ENCODE peak calls at places on chromosome 2, in four cellular contexts. Z is K562, T is H1, P is HepG2. H is an unnamed sample.

GRCh38 chr2:222982909-222983265 is 69.1 kb upstream of the KCNE4 start:
- DNase-seq in Z (no peak), T (no peak), P (no peak), H (no peak)

GRCh38 chr2:236887519-236887918 is 198.2 kb upstream of the COPS8 start:
- DNase-seq in Z (no peak), T (peak), P (no peak), H (no peak)

GRCh38 chr2:189799531-189799930 is 15.3 kb downstream of the PMS1 start:
- DNase-seq in Z (no peak), T (no peak), P (no peak), H (no peak)

GRCh38 chr2:138716183-138716582 is 64.0 kb downstream of the NXPH2 start:
- DNase-seq in Z (peak), T (no peak), P (no peak), H (no peak)

GRCh38 chr2:152407204-152407721 is 72.3 kb downstream of the FMNL2 start:
- DNase-seq in Z (peak), T (peak), P (no peak), H (peak)

GRCh38 chr2:28269019-28269784 is 123.5 kb upstream of the FOSL2 start:
- DNase-seq in Z (peak), T (no peak), P (peak), H (no peak)

GRCh38 chr2:200159366-200159720 is 147.2 kb upstream of the SPATS2L start:
- DNase-seq in Z (no peak), T (no peak), P (no peak), H (no peak)

GRCh38 chr2:178761759-178762371 is 45.4 kb downstream of the TTN start:
- DNase-seq in Z (peak), T (no peak), P (peak), H (peak)

GRCh38 chr2:42040643-42041277 is 7.1 kb upstream of the PKDCC start:
- DNase-seq in Z (no peak), T (no peak), P (no peak), H (no peak)

GRCh38 chr2:238187618-238188548 is 15.6 kb downstream of the ILKAP start:
- DNase-seq in Z (no peak), T (no peak), P (no peak), H (no peak)

GRCh38 chr2:188787002-188787660 is 187.0 kb upstream of the COL3A1 start:
- DNase-seq in Z (no peak), T (no peak), P (no peak), H (no peak)

GRCh38 chr2:40511661-40512213 is 59.8 kb upstream of the SLC8A1 start:
- DNase-seq in Z (no peak), T (no peak), P (no peak), H (no peak)

GRCh38 chr2:36367497-36368353 is 12.1 kb downstream of the CRIM1 start:
- DNase-seq in Z (no peak), T (no peak), P (peak), H (no peak)

GRCh38 chr2:101818531-101819451 is 121.3 kb downstream of the MAP4K4 start:
- DNase-seq in Z (no peak), T (no peak), P (peak), H (no peak)

GRCh38 chr2:240466579-240467148 is 31.2 kb downstream of the GPC1 start:
- DNase-seq in Z (no peak), T (peak), P (no peak), H (no peak)

GRCh38 chr2:238125127-238125885 is 13.2 kb upstream of the KLHL30 start:
- DNase-seq in Z (no peak), T (no peak), P (no peak), H (no peak)

GRCh38 chr2:189654641-189655040 is 6.6 kb upstream of the ASNSD1 start:
- DNase-seq in Z (no peak), T (no peak), P (no peak), H (no peak)

GRCh38 chr2:152200562-152201465 is 25.3 kb upstream of the STAM2 start:
- DNase-seq in Z (peak), T (no peak), P (peak), H (no peak)

GRCh38 chr2:47250576-47251403 is 95.7 kb upstream of the STPG4 start:
- DNase-seq in Z (peak), T (no peak), P (no peak), H (no peak)

GRCh38 chr2:16537347-16537746 is 128.3 kb downstream of the CYRIA start:
- DNase-seq in Z (no peak), T (no peak), P (no peak), H (no peak)

GRCh38 chr2:134369220-134369902 is 115.5 kb downstream of the MGAT5 start:
- DNase-seq in Z (no peak), T (no peak), P (no peak), H (no peak)

GRCh38 chr2:26530696-26531095 is 52.8 kb upstream of the OTOF start:
- DNase-seq in Z (no peak), T (no peak), P (no peak), H (no peak)

GRCh38 chr2:56008661-56009411 is 85.3 kb upstream of the EFEMP1 start:
- DNase-seq in Z (no peak), T (peak), P (no peak), H (no peak)

GRCh38 chr2:100242416-100242815 is 79.9 kb downstream of the LONRF2 start:
- DNase-seq in Z (no peak), T (no peak), P (no peak), H (no peak)

GRCh38 chr2:217972490-217972889 is 30.3 kb downstream of the TNS1 start:
- DNase-seq in Z (no peak), T (no peak), P (no peak), H (no peak)

GRCh38 chr2:102585704-102586404 is 33.5 kb upstream of the SLC9A2 start:
- DNase-seq in Z (peak), T (no peak), P (no peak), H (no peak)

GRCh38 chr2:46548103-46548486 is 68.7 kb downstream of the TMEM247 start:
- DNase-seq in Z (no peak), T (no peak), P (no peak), H (no peak)

GRCh38 chr2:97706112-97706511 is 7.3 kb upstream of the ZAP70 start:
- DNase-seq in Z (no peak), T (peak), P (no peak), H (no peak)

GRCh38 chr2:12765203-12765602 is 48.5 kb downstream of the TRIB2 start:
- DNase-seq in Z (no peak), T (no peak), P (no peak), H (no peak)

GRCh38 chr2:191907545-191907944 is 60.7 kb upstream of the CAVIN2 start:
- DNase-seq in Z (no peak), T (no peak), P (peak), H (no peak)
- TF ChIP-seq ZNF274 in Z (no peak), T (no peak), P (no peak), H (no peak)

GRCh38 chr2:32801741-32802140 is 145.0 kb upstream of the LTBP1 start:
- DNase-seq in Z (no peak), T (no peak), P (no peak), H (no peak)
- TF ChIP-seq CREB1 in Z (no peak), T (no peak), P (no peak), H (no peak)

GRCh38 chr2:109423556-109424359 is 190.0 kb downstream of the SEPTIN10 start:
- DNase-seq in Z (no peak), T (no peak), P (no peak), H (no peak)
- TF ChIP-seq ZNF274 in Z (no peak), T (no peak), P (no peak), H (no peak)

GRCh38 chr2:135663148-135663700 is 78.4 kb upstream of the UBXN4 start:
- DNase-seq in Z (no peak), T (no peak), P (no peak), H (no peak)

GRCh38 chr2:135662088-135662487 is 79.6 kb upstream of the UBXN4 start:
- DNase-seq in Z (peak), T (no peak), P (no peak), H (no peak)

DNA sequence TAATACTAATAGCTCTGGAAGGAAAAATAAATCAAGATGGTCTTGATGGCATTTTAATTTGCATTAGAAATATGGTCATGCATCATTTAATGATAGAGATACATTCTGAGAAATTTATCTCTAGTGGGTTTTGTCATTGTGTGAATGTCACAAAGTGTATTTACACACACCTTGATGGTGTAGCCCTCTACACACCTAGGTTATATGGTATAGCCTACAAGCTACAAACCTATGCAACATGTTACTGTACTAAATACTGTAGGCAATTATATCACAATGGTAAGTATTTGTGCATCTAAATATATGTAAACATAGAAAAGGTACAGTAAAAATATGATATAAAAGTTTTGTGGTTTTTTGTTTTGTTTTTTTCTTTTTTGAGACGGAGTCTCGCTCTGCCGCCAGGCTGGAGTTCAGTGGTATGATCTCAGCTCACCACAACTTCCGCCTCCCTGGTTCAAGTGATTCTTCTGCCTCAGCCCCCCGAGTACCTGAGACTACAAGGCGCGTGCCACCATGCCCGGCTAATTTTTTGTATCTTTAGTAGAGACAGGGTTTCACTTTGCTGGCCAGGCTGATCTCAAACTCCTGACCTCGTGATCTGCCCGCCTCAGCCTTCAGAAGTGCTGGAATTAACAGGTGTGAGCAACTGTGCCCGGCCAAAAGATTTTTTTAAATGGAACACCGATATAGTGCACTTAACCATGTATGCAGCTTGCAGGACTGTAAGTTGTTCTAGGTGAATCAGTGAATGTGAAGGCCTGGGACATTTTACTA is 83.7 kb upstream of the UBXN4 start:
- DNase-seq in Z (no peak), T (no peak), P (no peak), H (peak)
- TF ChIP-seq CREB1 in Z (no peak), T (no peak), P (no peak), H (no peak)

GRCh38 chr2:215432759-215433594 is 2.9 kb downstream of the FN1 start:
- DNase-seq in Z (no peak), T (no peak), P (no peak), H (no peak)
- TF ChIP-seq ZNF274 in Z (no peak), T (no peak), P (no peak), H (no peak)

GRCh38 chr2:170313636-170314348 is 135.8 kb downstream of the MYO3B start:
- DNase-seq in Z (peak), T (no peak), P (no peak), H (no peak)
- TF ChIP-seq CREB1 in Z (no peak), T (no peak), P (no peak), H (no peak)

DNA sequence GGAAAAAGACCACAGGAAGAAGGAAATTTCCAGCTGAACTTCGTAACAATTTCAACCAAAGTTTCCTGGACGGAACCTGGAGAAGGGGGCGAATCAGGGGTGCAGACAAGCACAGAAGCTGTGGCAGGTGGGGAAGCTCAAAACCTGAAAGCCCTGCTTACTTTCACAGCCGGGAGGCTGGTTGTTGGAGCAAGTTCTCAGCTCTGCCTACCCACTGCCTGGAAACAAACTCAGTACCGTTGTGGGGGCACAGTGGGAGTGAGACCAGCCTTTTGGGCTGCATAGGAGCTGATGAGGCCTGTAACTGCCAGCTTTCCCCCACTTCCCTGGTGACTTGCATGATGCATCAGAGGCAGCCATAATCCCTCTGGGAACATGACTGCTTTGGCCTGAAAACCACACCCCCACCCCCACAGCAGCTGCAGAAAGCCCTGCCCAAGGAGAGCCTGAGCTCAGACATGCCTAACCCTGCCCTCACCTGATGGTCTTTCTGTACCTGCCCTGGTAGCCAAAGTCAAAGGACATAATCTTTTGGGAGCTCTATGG is 207.0 kb upstream of the VWC2L start:
- DNase-seq in Z (no peak), T (no peak), P (no peak), H (no peak)
- TF ChIP-seq ZNF274 in Z (no peak), T (no peak), P (no peak), H (no peak)

GRCh38 chr2:235458839-235459273 is 35.0 kb upstream of the AGAP1 start:
- DNase-seq in Z (peak), T (no peak), P (peak), H (no peak)
- TF ChIP-seq CREB1 in Z (no peak), T (no peak), P (no peak), H (no peak)

DNA sequence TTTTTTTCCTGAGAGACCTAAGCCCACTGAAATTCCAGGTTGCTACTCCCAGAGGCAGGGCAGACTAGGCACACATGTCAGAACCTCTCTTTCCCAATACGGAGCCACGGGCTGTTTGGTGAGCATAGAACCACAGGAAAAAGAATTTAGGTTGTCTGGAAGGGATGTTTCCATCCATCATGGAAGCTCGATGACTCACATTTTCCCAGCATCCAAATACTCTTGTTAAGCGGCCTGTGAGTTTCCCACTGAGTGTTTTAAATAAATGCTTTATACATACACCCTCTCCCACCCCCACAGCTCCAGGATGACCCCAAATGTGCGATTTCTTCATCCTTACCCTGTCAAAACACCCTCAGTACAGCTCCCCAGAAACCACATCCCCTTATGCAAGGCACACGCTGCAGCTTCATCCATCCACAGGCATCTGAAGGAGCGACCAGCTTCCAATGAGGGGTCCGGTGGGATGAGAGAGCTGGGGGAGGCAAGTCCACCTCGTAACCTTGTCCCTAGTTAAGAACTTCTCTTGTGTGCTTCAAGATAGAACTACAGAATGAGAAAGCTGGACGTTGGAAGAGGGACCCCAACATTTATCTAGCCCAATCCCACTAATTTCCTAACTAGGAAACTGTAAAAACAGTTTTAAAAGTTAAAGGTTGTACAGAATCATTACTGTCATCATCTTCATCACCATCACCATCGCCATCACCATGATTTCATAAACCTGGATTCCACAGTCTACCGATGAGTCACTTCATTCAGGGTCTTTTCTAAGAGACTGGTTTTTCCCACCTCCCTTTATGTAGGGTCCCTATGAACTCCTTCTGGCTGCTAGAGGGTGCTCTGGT is 63.5 kb upstream of the FZD7 start:
- DNase-seq in Z (no peak), T (no peak), P (no peak), H (no peak)
- TF ChIP-seq ZNF274 in Z (no peak), T (no peak), P (no peak), H (no peak)

H was measured in GM12878.